ENCODE peak calls at places on chromosomes 4 and X, in six cellular contexts. W is IMR-90, Y is K562, F is A549, X is GM12878, N is HepG2. V is an unnamed sample.

GRCh38 chr4:173370130-173370476 is 651 bp upstream of the SAP30 start:
- DNase-seq in Y (peak; percentile 60), F (no peak), X (no peak), W (no peak), N (no peak), V (no peak)

GRCh38 chr4:36292551-36293188 is 11.3 kb downstream of the DTHD1 start:
- DNase-seq in X (no peak), Y (no peak), N (no peak), F (no peak), W (no peak), V (no peak)

GRCh38 chr4:184255917-184256642 is 38.4 kb upstream of the ENPP6 start:
- DNase-seq in N (no peak), F (no peak), W (no peak), X (no peak), Y (no peak), V (no peak)

GRCh38 chr4:152572417-152573086 is 36.7 kb upstream of the FBXW7 start:
- DNase-seq in X (no peak), N (no peak), Y (no peak), F (peak; percentile 4), W (peak; percentile 70), V (no peak)

GRCh38 chr4:94341468-94341867 is 1.2 kb downstream of the HPGDS start:
- DNase-seq in F (no peak), N (no peak), X (no peak), Y (no peak), W (no peak), V (no peak)

GRCh38 chr4:39698424-39699009 is 581 bp downstream of the UBE2K start:
- DNase-seq in N (peak; percentile 25), F (no peak), X (no peak), W (no peak), Y (peak; percentile 65), V (no peak)

GRCh38 chr4:133124746-133125145 is 24.3 kb upstream of the PCDH10 start:
- DNase-seq in Y (no peak), X (no peak), F (no peak), W (no peak), N (no peak), V (no peak)

GRCh38 chrX:9700555-9700954 is 65.1 kb downstream of the GPR143 start:
- DNase-seq in Y (no peak), N (no peak), W (no peak), F (no peak), X (no peak), V (peak; percentile 60)

GRCh38 chr4:21882050-21882839 is 66.3 kb downstream of the KCNIP4 start:
- DNase-seq in X (no peak), Y (no peak), F (no peak), W (peak; percentile 48), N (no peak), V (no peak)

GRCh38 chr4:41712413-41712812 is 36.1 kb downstream of the PHOX2B start:
- DNase-seq in N (no peak), Y (no peak), X (no peak), F (no peak), W (no peak), V (no peak)

GRCh38 chr4:45662996-45663395 is 460.9 kb downstream of the GABRG1 start:
- DNase-seq in Y (no peak), W (no peak), N (no peak), F (no peak), X (no peak), V (no peak)

GRCh38 chrX:141176586-141177451 is at the start of gene LDOC1:
- DNase-seq in F (peak; percentile 90), Y (peak; percentile 30), N (no peak), X (no peak), W (peak; percentile 71), V (peak; percentile 70)

GRCh38 chr4:177769155-177769554 is 326.9 kb upstream of the AGA start:
- DNase-seq in X (no peak), F (no peak), Y (no peak), N (no peak), W (no peak), V (no peak)

GRCh38 chr4:27887646-27888045 is 1027.0 kb downstream of the STIM2 start:
- DNase-seq in Y (no peak), F (no peak), X (no peak), W (no peak), N (no peak), V (no peak)

GRCh38 chr4:87309625-87310024 is 13.1 kb downstream of the HSD17B13 start:
- DNase-seq in X (no peak), F (no peak), W (no peak), Y (no peak), N (no peak), V (no peak)

GRCh38 chr4:70452946-70453345 is 19.1 kb upstream of the MUC7 start:
- DNase-seq in W (no peak), N (no peak), Y (no peak), X (no peak), F (no peak), V (no peak)

GRCh38 chrX:101377542-101377941 is 8.4 kb downstream of the BTK start:
- DNase-seq in X (no peak), W (no peak), N (no peak), Y (no peak), F (no peak), V (no peak)

GRCh38 chrX:48761674-48762471 is at the start of gene GLOD5:
- DNase-seq in N (peak; percentile 45), F (peak; percentile 39), W (no peak), X (no peak), Y (peak; percentile 58), V (peak; percentile 60)

GRCh38 chr4:120862432-120862831 is 60.1 kb downstream of the PRDM5 start:
- DNase-seq in X (no peak), N (no peak), Y (no peak), F (no peak), W (no peak), V (no peak)

DNA sequence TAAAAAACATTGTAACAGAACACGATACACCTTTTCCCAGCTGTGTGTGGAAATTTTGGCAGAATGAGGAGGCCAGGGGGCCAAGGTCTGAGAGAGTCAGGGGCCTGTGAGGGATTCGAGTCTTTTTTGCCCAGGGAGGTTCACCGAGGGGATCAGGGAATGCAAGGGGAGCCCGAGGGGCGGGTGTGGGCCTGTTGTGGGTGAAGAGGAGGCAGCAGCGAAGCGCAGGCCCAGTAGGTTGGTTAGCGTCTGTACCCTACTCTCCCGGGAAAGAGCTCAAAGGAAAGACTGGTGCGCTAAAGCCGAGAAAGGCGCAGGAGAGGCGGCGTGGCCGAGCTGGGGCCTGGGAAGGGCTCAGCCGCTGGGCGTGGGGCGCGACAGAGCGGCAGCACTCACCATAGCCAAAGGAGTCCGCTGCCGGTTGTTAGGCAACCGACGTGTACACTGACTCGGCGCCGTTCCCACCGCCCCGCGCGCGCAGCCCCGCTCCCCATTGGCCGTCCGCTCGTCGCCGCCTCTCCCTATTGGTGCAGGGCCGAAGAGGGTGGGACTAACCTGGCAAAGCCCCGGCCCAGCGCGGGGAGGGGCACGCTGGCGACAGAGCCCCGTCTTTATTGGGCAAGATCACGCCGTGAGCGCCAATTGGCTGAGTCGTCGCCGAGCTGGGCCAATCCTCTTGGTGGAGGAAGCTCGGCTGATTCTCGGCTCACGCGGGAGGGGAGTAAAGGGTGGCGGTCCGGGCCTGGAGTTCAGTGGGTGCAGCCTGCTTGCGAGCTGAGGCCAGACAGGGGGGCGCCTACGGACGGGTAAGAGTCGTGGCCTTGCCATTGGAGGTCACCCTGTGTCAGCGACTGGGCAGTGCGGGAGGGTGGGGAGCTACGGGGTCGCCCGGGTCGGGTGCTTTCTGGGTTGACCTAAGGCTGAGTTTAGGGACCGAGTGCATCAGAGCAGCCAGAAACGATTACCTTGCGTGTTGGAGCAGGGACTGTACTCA is at the start of the genes CETN2 and NSDHL:
- DNase-seq in X (peak; percentile 80), N (peak; percentile 91), F (peak; percentile 97), Y (peak; percentile 99), W (peak; percentile 93), V (peak; percentile 77)
- TF ChIP-seq POLR2A in X (peak; percentile 85), N (peak; percentile 77), F (peak; percentile 74), Y (peak; percentile 83), W (peak; percentile 82), V (peak; percentile 70)

DNA sequence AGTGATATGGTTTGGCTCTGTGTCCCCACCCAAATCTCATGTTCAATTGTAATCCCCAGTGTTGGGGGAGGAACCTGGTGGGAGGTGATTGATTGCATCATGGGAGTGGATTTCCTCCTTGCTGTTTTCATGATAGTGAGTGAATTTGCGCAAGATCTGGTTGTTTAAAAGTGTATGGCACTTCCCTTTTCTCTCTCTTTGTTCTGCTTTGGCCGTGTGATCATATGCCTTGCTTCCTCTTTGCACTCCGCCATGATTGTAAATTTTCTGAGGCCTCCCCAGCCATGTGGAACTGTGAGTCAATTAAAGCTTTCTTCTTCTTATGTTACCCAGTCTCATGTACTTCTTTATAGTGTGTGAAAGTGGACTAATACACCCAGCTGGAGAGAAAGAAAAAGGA is 113.0 kb upstream of the AADAT start:
- DNase-seq in W (no peak), N (no peak), X (no peak), Y (no peak), F (no peak), V (no peak)
- TF ChIP-seq RFX5 in W (no peak), N (no peak), X (no peak), Y (no peak), F (no peak), V (no peak)

DNA sequence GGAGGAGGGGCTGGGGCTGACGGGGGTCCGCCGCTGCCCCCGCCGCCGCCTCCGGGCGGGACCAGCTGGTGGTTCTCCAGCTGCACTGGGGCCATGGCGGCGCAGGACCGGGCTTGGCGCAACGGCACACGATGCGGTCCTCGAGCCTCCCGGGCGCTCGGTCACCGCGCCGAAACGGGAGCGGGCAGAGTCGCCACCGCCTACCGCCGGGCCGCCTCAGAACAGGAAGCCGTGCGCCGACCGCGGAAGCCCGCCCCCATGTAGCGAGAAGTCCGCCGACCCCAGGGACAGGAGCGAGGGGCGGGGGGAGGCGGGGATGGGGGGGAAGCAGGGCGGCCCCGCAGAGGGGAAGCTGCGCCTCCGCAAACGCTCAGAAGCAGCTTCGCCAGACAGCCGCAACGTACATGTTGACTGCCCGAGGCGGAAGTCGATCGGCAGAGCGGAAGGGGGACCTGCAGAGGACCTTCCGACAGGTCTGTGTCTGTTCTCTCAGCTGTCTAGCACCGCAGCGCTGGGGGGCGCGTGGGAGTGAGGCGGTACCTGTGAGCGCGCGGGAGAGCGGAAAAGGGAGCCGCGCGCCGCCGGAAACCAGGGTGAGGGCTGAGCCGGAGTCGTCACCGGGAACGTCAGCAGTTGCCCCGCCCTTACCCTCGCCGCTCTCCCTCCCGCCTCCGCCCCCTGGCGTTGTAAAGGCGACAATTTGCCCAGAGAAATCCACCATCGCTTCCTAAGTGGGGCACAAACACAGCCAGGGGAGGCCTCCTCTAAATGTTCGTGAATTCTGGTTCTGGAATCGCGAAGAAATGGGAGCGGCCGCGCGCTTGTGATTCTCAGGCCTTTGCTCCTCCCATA is at the start of gene MED14:
- DNase-seq in X (peak; percentile 73), W (peak; percentile 83), Y (peak; percentile 83), N (peak; percentile 83), F (peak; percentile 94), V (peak; percentile 80)
- TF ChIP-seq POLR2A in X (peak; percentile 93), W (peak; percentile 88), Y (peak; percentile 77), N (peak; percentile 71), F (peak; percentile 32), V (no peak)

DNA sequence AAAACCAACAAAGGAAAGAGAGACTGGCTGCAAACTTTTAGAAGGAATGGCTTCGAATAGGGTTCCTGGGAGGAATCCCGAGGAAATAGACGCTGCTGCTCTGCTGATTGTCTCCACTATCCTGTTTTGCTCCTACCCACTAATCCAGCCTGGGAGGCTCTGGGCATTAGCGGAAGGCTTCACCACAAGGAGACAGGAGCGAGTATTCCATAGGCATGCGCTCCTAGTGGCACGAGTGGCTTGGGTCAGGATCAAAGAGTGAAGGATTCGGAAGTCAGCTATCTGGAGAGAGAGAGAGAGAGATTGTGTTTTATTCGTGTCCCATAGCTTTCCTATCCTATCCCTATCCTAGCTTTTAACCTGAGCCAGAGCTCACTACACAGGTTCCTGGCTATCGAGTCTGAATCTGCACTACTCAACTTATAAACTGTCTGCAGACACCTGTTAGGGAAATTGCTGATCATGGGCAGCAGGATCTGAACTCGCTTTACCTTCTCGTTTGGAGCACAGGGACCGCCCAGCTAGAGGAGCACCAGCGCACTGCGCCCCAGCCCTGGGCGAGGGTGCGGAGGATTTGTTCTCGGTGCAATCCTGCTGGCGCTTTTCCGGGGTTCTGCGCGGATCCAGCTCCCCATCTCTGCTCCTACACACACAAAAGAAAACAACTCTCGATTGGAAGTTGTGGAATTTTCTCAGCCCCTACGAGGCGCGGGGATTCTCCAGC is 740 bp upstream of the NPY2R start:
- DNase-seq in W (no peak), X (no peak), N (no peak), F (peak; percentile 65), Y (no peak), V (peak; percentile 52)
- TF ChIP-seq RFX5 in W (no peak), X (no peak), N (no peak), F (no peak), Y (no peak), V (no peak)